ENCODE peak calls at places on chromosomes 6 and 20, in six cellular contexts. M, Q, E, H, A and N are unnamed samples.

GRCh38 chr6:106287215-106287614 is 38.3 kb downstream of the ATG5 start:
- DNase-seq in M (no peak), Q (no peak), E (no peak), H (no peak), A (no peak), N (no peak)

GRCh38 chr6:38503940-38504682 is 135.6 kb downstream of the BTBD9 start:
- DNase-seq in M (no peak), Q (no peak), E (no peak), H (no peak), A (no peak), N (no peak)

GRCh38 chr6:169981568-169981967 is 230.1 kb downstream of the ERMARD start:
- DNase-seq in M (no peak), Q (no peak), E (peak; percentile 39), H (no peak), A (no peak), N (no peak)

GRCh38 chr6:148713896-148714295 is 32.9 kb upstream of the UST start:
- DNase-seq in M (no peak), Q (no peak), E (no peak), H (no peak), A (no peak), N (no peak)

GRCh38 chr6:33935439-33936080 is 131.8 kb upstream of the MLN start:
- DNase-seq in M (peak; percentile 99), Q (no peak), E (peak; percentile 51), H (no peak), A (no peak), N (no peak)

GRCh38 chr6:107637316-107637715 is 147.4 kb downstream of the SOBP start:
- DNase-seq in M (no peak), Q (no peak), E (no peak), H (no peak), A (no peak), N (no peak)

GRCh38 chr20:57566803-57567459 is 6.0 kb downstream of the PCK1 start:
- DNase-seq in M (no peak), Q (no peak), E (peak; percentile 28), H (no peak), A (no peak), N (no peak)

GRCh38 chr6:104908031-104908430 is 48.3 kb upstream of the HACE1 start:
- DNase-seq in M (no peak), Q (no peak), E (no peak), H (no peak), A (no peak), N (no peak)

GRCh38 chr6:32668226-32668747 is 1.8 kb upstream of the HLA-DQB1 start:
- DNase-seq in M (no peak), Q (peak; percentile 95), E (peak; percentile 84), H (peak; percentile 36), A (peak; percentile 26), N (peak; percentile 94)

GRCh38 chr6:164078551-164079274 is 664.2 kb downstream of the QKI start:
- DNase-seq in M (no peak), Q (no peak), E (no peak), H (no peak), A (no peak), N (no peak)

GRCh38 chr20:51591871-51592270 is 49.4 kb upstream of the NFATC2 start:
- DNase-seq in M (no peak), Q (no peak), E (no peak), H (no peak), A (no peak), N (no peak)

GRCh38 chr6:87832025-87832825 is 130.2 kb upstream of the AKIRIN2 start:
- DNase-seq in M (no peak), Q (peak; percentile 51), E (no peak), H (peak; percentile 16), A (no peak), N (peak; percentile 63)

GRCh38 chr6:141963543-141964295 is 169.0 kb upstream of the GJE1 start:
- DNase-seq in M (no peak), Q (no peak), E (no peak), H (no peak), A (no peak), N (no peak)

GRCh38 chr20:8020314-8021079 is 936 bp upstream of the TMX4 start:
- DNase-seq in M (no peak), Q (peak; percentile 85), E (no peak), H (peak; percentile 67), A (no peak), N (peak; percentile 76)

GRCh38 chr20:3846378-3846739 is 275 bp upstream of the MAVS start:
- DNase-seq in M (no peak), Q (no peak), E (no peak), H (no peak), A (no peak), N (no peak)

GRCh38 chr6:108115598-108116058 is 41.1 kb upstream of the OSTM1 start:
- DNase-seq in M (peak; percentile 61), Q (no peak), E (peak; percentile 81), H (no peak), A (peak; percentile 70), N (peak; percentile 35)

GRCh38 chr6:30554404-30554803 is 1.9 kb downstream of the GNL1 start:
- DNase-seq in M (no peak), Q (no peak), E (no peak), H (no peak), A (no peak), N (no peak)
- H3K4me3 ChIP-seq in M (no peak overlapping the region), Q (no peak overlapping the region), E (no peak overlapping the region), H (no peak overlapping the region), A (no peak overlapping the region), N (no peak overlapping the region)

GRCh38 chr6:137487947-137488735 is 6.1 kb downstream of the OLIG3 start:
- DNase-seq in M (no peak), Q (no peak), E (no peak), H (no peak), A (no peak), N (no peak)
- H3K4me3 ChIP-seq in M (peak overlapping the region; percentile 31), Q (no peak overlapping the region), E (peak overlapping the region; percentile 1), H (no peak overlapping the region), A (no peak overlapping the region), N (no peak overlapping the region)

DNA sequence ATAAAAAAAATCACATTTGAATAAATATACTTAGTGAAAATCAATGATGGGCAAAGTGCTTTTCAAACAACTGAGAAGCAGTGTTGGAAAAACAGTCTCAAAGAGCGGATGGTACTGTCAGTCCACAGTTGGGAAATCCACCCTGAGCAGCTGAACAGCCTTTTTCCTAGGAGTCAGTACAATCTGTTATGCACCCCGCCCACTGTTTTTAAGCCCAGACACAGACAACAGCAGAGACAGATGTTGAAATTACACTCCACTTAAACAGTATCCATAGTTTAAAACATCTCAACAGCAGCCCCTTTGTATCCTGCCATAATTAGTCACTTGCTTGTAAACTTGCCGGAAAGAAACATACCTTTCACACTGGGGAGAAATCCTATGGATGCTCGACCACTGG is 372 bp downstream of the KIAA0408 start:
- DNase-seq in M (no peak), Q (no peak), E (no peak), H (no peak), A (no peak), N (no peak)
- H3K4me3 ChIP-seq in M (no peak overlapping the region), Q (no peak overlapping the region), E (no peak overlapping the region), H (no peak overlapping the region), A (no peak overlapping the region), N (no peak overlapping the region)

DNA sequence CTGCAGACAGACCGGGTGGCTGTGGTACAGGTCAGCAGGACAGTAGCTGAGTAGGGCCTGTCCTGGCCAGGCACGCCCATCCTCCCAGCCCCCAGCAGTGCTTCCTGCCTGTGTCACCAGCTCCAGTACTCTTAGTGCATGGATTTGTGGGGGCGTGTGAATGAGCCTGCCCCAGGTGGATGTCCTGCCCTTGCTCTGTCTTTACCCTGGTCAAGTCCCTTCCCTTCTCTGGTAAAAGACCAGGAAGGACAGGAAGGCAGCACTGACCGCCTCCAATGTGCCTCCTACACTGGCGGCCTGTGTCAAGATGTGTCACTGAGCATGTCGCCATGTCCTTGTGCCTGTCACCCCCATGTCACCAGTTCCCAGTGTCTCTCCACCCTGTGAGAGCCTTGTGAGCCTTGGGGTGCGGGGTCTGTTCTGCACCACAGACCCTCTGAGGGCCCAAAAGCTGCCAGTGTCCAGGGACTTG is 11.9 kb downstream of the TEAD3 start:
- DNase-seq in M (no peak), Q (no peak), E (no peak), H (no peak), A (no peak), N (no peak)
- H3K4me3 ChIP-seq in M (no peak overlapping the region), Q (no peak overlapping the region), E (no peak overlapping the region), H (no peak overlapping the region), A (no peak overlapping the region), N (no peak overlapping the region)

GRCh38 chr20:50194831-50195523 is 4.3 kb downstream of the CEBPB start:
- DNase-seq in M (no peak), Q (no peak), E (no peak), H (no peak), A (no peak), N (no peak)
- H3K4me3 ChIP-seq in M (no peak overlapping the region), Q (no peak overlapping the region), E (no peak overlapping the region), H (no peak overlapping the region), A (no peak overlapping the region), N (no peak overlapping the region)

DNA sequence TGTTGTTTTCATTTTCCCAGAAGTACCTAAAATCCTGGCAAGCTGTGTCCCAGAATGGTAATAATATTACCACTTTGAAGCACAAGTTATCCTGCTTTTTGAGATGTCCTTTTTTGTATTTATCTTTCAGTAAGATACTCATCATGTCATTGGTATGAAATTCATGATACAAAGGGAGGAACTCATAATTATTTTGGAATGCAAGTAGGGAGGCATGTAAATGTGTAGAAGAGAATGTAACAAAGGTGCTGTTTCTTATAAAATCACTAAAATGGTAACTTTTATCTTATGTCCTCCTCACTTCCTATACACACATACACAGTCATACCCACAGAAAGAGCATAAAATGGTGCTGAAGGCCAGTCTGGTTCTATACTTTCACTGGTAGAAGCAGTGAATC is 109.9 kb downstream of the CD2AP start:
- DNase-seq in M (no peak), Q (no peak), E (no peak), H (no peak), A (no peak), N (no peak)
- H3K4me3 ChIP-seq in M (no peak overlapping the region), Q (no peak overlapping the region), E (no peak overlapping the region), H (no peak overlapping the region), A (no peak overlapping the region), N (no peak overlapping the region)